ENCODE peak calls at places on chromosomes 1 and 21, in four cellular contexts. D, C, O and J are unnamed samples.

GRCh38 chr1:25564777-25565176 is 21.4 kb downstream of the LDLRAP1 start:
- DNase-seq in O (no peak), D (no peak), C (no peak), J (no peak)

GRCh38 chr1:196723325-196724185 is 51.1 kb upstream of the CFHR3 start:
- DNase-seq in O (peak), C (peak), D (peak), J (no peak)

GRCh38 chr1:29121951-29122661 is 1.6 kb downstream of the TMEM200B start:
- DNase-seq in C (no peak), D (no peak), O (no peak), J (no peak)

GRCh38 chr21:42102946-42103345 is 31.8 kb downstream of the UMODL1 start:
- DNase-seq in C (no peak), O (no peak), D (no peak), J (no peak)

GRCh38 chr1:162565460-162565859 is 3.9 kb downstream of the UAP1 start:
- DNase-seq in D (no peak), O (no peak), C (no peak), J (no peak)

GRCh38 chr1:15155760-15156743 is 2.5 kb downstream of the TMEM51 start:
- DNase-seq in C (no peak), D (no peak), O (no peak), J (peak)

GRCh38 chr1:3011631-3012510 is 9.4 kb upstream of the ACTRT2 start:
- DNase-seq in D (no peak), O (no peak), C (no peak), J (no peak)

GRCh38 chr21:45766501-45766900 is 123.0 kb downstream of the PCBP3 start:
- DNase-seq in D (no peak), O (no peak), C (no peak), J (no peak)

GRCh38 chr1:93722081-93723031 is 40.7 kb upstream of the BCAR3 start:
- DNase-seq in O (no peak), C (no peak), D (no peak), J (no peak)

GRCh38 chr1:35120458-35121133 is 41.4 kb downstream of the ZMYM1 start:
- DNase-seq in D (no peak), O (peak), C (no peak), J (no peak)

GRCh38 chr1:48250572-48250971 is 28.1 kb downstream of the SLC5A9 start:
- DNase-seq in C (no peak), O (no peak), D (no peak), J (no peak)

GRCh38 chr1:89799495-89799894 is 21.3 kb upstream of the LRRC8D start:
- DNase-seq in D (no peak), O (no peak), C (no peak), J (no peak)

GRCh38 chr1:55816456-55816794 is 601.3 kb upstream of the USP24 start:
- DNase-seq in C (no peak), D (no peak), O (no peak), J (peak)

GRCh38 chr21:14616303-14617039 is 70.4 kb upstream of the SAMSN1 start:
- DNase-seq in O (no peak), C (no peak), D (no peak), J (no peak)

GRCh38 chr1:165367375-165367993 is 11.0 kb upstream of the LMX1A start:
- DNase-seq in C (peak), O (peak), D (peak), J (peak)

GRCh38 chr1:28196330-28196729 is 19.8 kb upstream of the PTAFR start:
- DNase-seq in D (no peak), O (no peak), C (peak), J (no peak)

GRCh38 chr1:31904339-31905092 is 33.7 kb downstream of the PTP4A2 start:
- DNase-seq in C (no peak), O (peak), D (no peak), J (no peak)

GRCh38 chr1:218480137-218480536 is 135.0 kb downstream of the TGFB2 start:
- DNase-seq in C (no peak), D (no peak), O (no peak), J (no peak)

GRCh38 chr1:1348420-1349255 is 580 bp downstream of the DVL1 start:
- DNase-seq in D (no peak), O (no peak), C (peak), J (no peak)

GRCh38 chr1:116164056-116164889 is 53.1 kb downstream of the MAB21L3 start:
- DNase-seq in D (no peak), O (no peak), C (no peak), J (no peak)

GRCh38 chr1:232627171-232627570 is 2.8 kb downstream of the SIPA1L2 start:
- DNase-seq in O (no peak), C (no peak), D (no peak), J (no peak)

GRCh38 chr1:90400121-90400520 is 317.0 kb downstream of the BARHL2 start:
- DNase-seq in D (no peak), C (no peak), O (no peak), J (no peak)

GRCh38 chr1:28893403-28894102 is 20.8 kb upstream of the EPB41 start:
- DNase-seq in O (no peak), D (no peak), C (peak), J (no peak)

GRCh38 chr21:44682580-44683151 is 703 bp upstream of the KRTAP12-1 start:
- DNase-seq in C (no peak), D (no peak), O (no peak), J (no peak)

GRCh38 chr1:18091660-18092446 is 15.7 kb upstream of the IGSF21 start:
- DNase-seq in D (no peak), C (no peak), O (no peak), J (no peak)

GRCh38 chr1:201850053-201850397 is 21.1 kb downstream of the IPO9 start:
- DNase-seq in C (no peak), D (no peak), O (no peak), J (no peak)

GRCh38 chr21:46024983-46025860 is 43.7 kb downstream of the COL6A1 start:
- DNase-seq in O (no peak), D (no peak), C (no peak), J (no peak)

GRCh38 chr1:164644774-164645634 is 86.0 kb downstream of the PBX1 start:
- DNase-seq in O (no peak), D (peak), C (no peak), J (no peak)

GRCh38 chr1:154352581-154353459 is 27.5 kb downstream of the ATP8B2 start:
- DNase-seq in O (no peak), C (peak), D (no peak), J (no peak)

GRCh38 chr1:200923607-200924006 is 28.9 kb downstream of the INAVA start:
- DNase-seq in O (peak), D (no peak), C (no peak), J (no peak)

GRCh38 chr1:50942334-50942733 is 17.7 kb downstream of the FAF1 start:
- DNase-seq in C (no peak), D (no peak), O (no peak), J (no peak)

GRCh38 chr1:2229921-2230700 is 2.0 kb downstream of the SKI start:
- DNase-seq in O (no peak), C (peak), D (no peak), J (no peak)

GRCh38 chr1:181971424-181971823 is 90.1 kb downstream of the ZNF648 start:
- DNase-seq in C (no peak), O (no peak), D (no peak), J (no peak)

GRCh38 chr21:43984905-43985689 is 27.0 kb upstream of the TRAPPC10 start:
- DNase-seq in C (no peak), O (no peak), D (no peak), J (no peak)

GRCh38 chr1:156494309-156494895 is 6.2 kb downstream of the MEF2D start:
- DNase-seq in O (no peak), D (no peak), C (no peak), J (no peak)

GRCh38 chr21:19290328-19290727 is 886.7 kb upstream of the TMPRSS15 start:
- DNase-seq in C (no peak), D (no peak), O (no peak), J (no peak)
- TF ChIP-seq POLR2AphosphoS2 in C (no peak), D (no peak), O (no peak), J (no peak)

GRCh38 chr1:192316692-192317091 is at the start of gene RGS21:
- DNase-seq in O (no peak), C (no peak), D (no peak), J (no peak)

GRCh38 chr1:192311281-192311680 is 5.5 kb upstream of the RGS21 start:
- DNase-seq in O (peak), C (peak), D (no peak), J (no peak)
- TF ChIP-seq RAD21 in O (no peak), C (peak), D (peak), J (peak)

DNA sequence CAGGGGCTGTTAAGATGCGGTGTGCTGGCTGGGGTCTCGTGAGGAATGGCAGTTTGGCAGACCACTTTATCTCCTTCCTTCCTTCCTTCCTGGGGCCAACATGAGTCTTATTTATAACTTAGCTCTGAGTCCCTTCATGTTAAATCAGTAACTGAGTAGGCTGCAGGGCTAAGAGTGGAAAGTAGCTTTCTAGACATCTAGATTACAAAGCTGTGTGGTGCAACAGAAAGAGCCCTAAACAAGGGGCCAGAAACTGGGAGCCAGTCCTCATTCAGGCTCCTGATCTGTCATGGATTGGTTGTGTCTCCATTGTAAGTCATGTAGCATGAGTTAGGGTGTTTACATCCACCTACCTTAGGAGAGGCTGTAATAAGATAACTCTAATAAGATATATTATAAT is 135.5 kb upstream of the DUSP10 start:
- DNase-seq in O (no peak), C (no peak), D (no peak), J (no peak)
- TF ChIP-seq POLR2AphosphoS2 in O (no peak), C (no peak), D (no peak), J (no peak)

DNA sequence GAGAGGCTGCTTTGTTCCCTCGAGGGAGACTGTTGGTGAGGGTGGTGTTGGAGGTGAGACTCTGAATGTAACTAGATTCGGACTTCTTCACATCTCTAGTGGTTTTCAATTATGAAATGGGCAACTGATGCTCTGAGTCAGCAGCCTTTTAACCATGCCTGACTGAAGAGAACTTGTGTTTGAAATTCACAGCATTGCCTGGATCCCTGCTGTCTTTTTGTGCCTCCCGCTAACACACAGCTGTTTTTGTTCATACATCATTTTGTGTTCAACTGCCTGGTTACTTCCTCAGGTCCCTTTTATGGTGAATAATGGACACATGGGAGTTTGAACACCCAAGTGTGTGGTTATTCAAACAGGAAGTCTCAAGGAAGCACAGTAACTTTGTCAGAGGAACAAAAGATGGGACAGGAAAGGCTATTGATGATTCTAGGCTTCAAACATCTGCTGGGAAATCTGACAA is 16.8 kb downstream of the LAMC1 start:
- DNase-seq in O (no peak), D (no peak), C (no peak), J (no peak)
- TF ChIP-seq RAD21 in O (no peak), D (no peak), C (no peak), J (no peak)

DNA sequence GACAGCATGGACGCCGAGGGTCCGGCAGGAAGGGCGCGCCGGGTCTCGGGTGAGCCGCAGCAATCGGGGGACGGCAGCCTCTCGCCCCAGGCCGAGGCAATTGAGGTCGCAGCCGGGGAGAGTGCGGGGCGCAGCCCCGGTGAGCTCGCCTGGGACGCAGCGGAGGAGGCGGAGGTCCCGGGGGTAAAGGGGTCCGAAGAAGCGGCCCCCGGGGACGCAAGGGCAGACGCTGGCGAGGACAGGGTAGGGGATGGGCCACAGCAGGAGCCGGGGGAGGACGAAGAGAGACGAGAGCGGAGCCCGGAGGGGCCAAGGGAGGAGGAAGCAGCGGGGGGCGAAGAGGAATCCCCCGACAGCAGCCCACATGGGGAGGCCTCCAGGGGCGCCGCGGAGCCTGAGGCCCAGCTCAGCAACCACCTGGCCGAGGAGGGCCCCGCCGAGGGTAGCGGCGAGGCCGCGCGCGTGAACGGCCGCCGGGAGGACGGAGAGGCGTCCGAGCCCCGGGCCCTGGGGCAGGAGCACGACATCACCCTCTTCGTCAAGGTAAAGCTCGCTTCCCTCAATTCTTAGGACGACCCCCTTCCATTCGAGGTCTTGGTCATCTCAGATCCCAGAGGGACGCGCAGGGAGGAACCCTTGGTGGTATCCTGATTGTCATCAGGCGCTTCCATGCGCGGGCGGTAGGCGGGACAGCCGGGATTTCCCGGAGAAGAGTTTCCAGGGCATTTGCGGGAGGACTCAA is 1.6 kb downstream of the CLIC6 start:
- DNase-seq in O (no peak), D (no peak), C (no peak), J (no peak)
- TF ChIP-seq POLR2AphosphoS2 in O (no peak), D (no peak), C (no peak), J (no peak)

GRCh38 chr1:24535778-24536177 is 20.1 kb upstream of the NCMAP start:
- DNase-seq in C (no peak), O (no peak), D (no peak), J (no peak)

GRCh38 chr1:24536391-24536840 is 19.5 kb upstream of the NCMAP start:
- DNase-seq in D (no peak), C (no peak), O (peak), J (peak)

GRCh38 chr1:24540051-24540905 is 15.6 kb upstream of the NCMAP start:
- DNase-seq in O (no peak), D (no peak), C (no peak), J (no peak)

GRCh38 chr1:24535021-24535424 is 20.9 kb upstream of the NCMAP start:
- DNase-seq in O (no peak), D (no peak), C (no peak), J (no peak)
- TF ChIP-seq RAD21 in O (no peak), D (no peak), C (no peak), J (no peak)

GRCh38 chr1:204647114-204647804 is 38.3 kb downstream of the LRRN2 start:
- DNase-seq in O (peak), D (peak), C (peak), J (peak)
- TF ChIP-seq POLR2AphosphoS2 in O (no peak), D (no peak), C (no peak), J (no peak)